ENCODE peak calls at places on chromosomes 1 and 21, in eight cellular contexts. U is cardiac muscle cell, W is AG04450, I is A549, N is left ventricle myocardium inferior, V is adrenal gland, O is sigmoid colon, G is left lung. J is an unnamed sample. For H3K9me3, the result is how much of the 10 kb centered on the place peaks cover.

GRCh38 chr21:17472167-17472566 is 40.7 kb upstream of the CXADR start:
- DNase-seq in I (no peak), G (no peak), U (no peak), V (no peak), W (no peak), O (no peak), N (no peak), J (no peak)

GRCh38 chr1:156346636-156347035 is 8.3 kb downstream of the TSACC start:
- DNase-seq in I (no peak), V (no peak), U (peak), W (peak), O (no peak), N (no peak), G (no peak), J (no peak)

GRCh38 chr1:109837852-109838570 is 72.6 kb upstream of the CSF1 start:
- DNase-seq in I (no peak), N (no peak), V (peak), G (no peak), U (no peak), O (no peak), W (no peak), J (no peak)

GRCh38 chr1:192474080-192474683 is 101.4 kb upstream of the RGS1 start:
- DNase-seq in V (no peak), O (no peak), U (peak), I (peak), N (no peak), G (no peak), W (no peak), J (no peak)

GRCh38 chr1:157325220-157325619 is 187.0 kb upstream of the ETV3 start:
- DNase-seq in G (no peak), N (no peak), W (no peak), I (no peak), O (no peak), V (no peak), U (no peak), J (no peak)

GRCh38 chr1:246020231-246020954 is 486.7 kb downstream of the SMYD3 start:
- DNase-seq in O (no peak), V (no peak), I (no peak), N (no peak), W (no peak), U (peak), G (no peak), J (no peak)

GRCh38 chr1:233269656-233270055 is 25.9 kb downstream of the PCNX2 start:
- DNase-seq in U (peak), G (no peak), I (no peak), V (no peak), O (no peak), W (peak), N (no peak), J (no peak)

GRCh38 chr1:53949023-53949611 is 3.0 kb downstream of the LRRC42 start:
- DNase-seq in W (no peak), I (peak), U (peak), V (no peak), O (no peak), N (no peak), G (no peak), J (no peak)

GRCh38 chr1:161379071-161379470 is 11.4 kb upstream of the CFAP126 start:
- DNase-seq in N (peak), V (peak), O (no peak), U (peak), I (no peak), W (no peak), G (no peak), J (no peak)

GRCh38 chr21:43965911-43966585 is 46.1 kb upstream of the TRAPPC10 start:
- DNase-seq in U (no peak), V (no peak), W (no peak), I (no peak), O (no peak), G (no peak), N (no peak), J (no peak)

GRCh38 chr1:21117159-21117953 is 59.3 kb downstream of the EIF4G3 start:
- DNase-seq in V (no peak), I (no peak), G (no peak), O (no peak), U (peak), W (no peak), N (no peak), J (no peak)

GRCh38 chr1:36805979-36806640 is 228.2 kb downstream of the GRIK3 start:
- DNase-seq in W (no peak), N (no peak), G (no peak), V (no peak), I (no peak), O (no peak), U (no peak), J (no peak)

GRCh38 chr1:154416496-154417337 is 11.6 kb downstream of the IL6R start:
- DNase-seq in V (no peak), N (no peak), I (no peak), U (no peak), W (no peak), G (no peak), O (no peak), J (no peak)

GRCh38 chr1:53066941-53067738 is 5.1 kb downstream of the PODN start:
- DNase-seq in I (no peak), G (no peak), W (no peak), N (peak), O (peak), V (no peak), U (peak), J (no peak)

GRCh38 chr21:46145159-46145839 is 10.1 kb downstream of the FTCD start:
- DNase-seq in U (no peak), W (no peak), V (no peak), O (peak), I (no peak), G (no peak), N (no peak), J (no peak)

GRCh38 chr1:44239337-44239960 is 26.2 kb downstream of the DMAP1 start:
- DNase-seq in W (no peak), V (no peak), G (no peak), N (no peak), U (peak), O (peak), I (no peak), J (no peak)

GRCh38 chr1:220432408-220432807 is 95.5 kb upstream of the MARK1 start:
- DNase-seq in O (no peak), I (no peak), G (no peak), U (no peak), V (no peak), N (no peak), W (no peak), J (no peak)

GRCh38 chr1:229273507-229274232 is 2.8 kb downstream of the RAB4A start:
- DNase-seq in O (no peak), W (no peak), G (no peak), U (peak), N (no peak), I (no peak), V (no peak), J (no peak)

GRCh38 chr1:242847390-242847993 is 323.0 kb upstream of the PLD5 start:
- DNase-seq in O (no peak), I (no peak), U (peak), G (no peak), N (no peak), V (no peak), W (no peak), J (no peak)

GRCh38 chr1:221837886-221838285 is 96.0 kb upstream of the DUSP10 start:
- DNase-seq in V (no peak), U (no peak), O (no peak), W (no peak), I (no peak), G (no peak), N (no peak), J (no peak)

GRCh38 chr21:45001134-45002095 is 61.6 kb downstream of the SLX9 start:
- DNase-seq in O (peak), N (peak), I (peak), V (peak), W (peak), U (peak), G (no peak), J (peak)

GRCh38 chr1:162213281-162213909 is 143.9 kb downstream of the NOS1AP start:
- DNase-seq in I (no peak), O (peak), U (peak), G (peak), V (peak), W (no peak), N (peak), J (no peak)

GRCh38 chr1:117641536-117641935 is 35.7 kb downstream of the TENT5C start:
- DNase-seq in N (no peak), U (no peak), O (no peak), W (no peak), G (no peak), I (no peak), V (no peak), J (no peak)

GRCh38 chr21:27403011-27403410 is 436.1 kb upstream of the ADAMTS5 start:
- DNase-seq in U (no peak), I (no peak), W (no peak), G (no peak), O (no peak), N (no peak), V (no peak), J (no peak)

GRCh38 chr21:27408826-27409225 is 441.9 kb upstream of the ADAMTS5 start:
- DNase-seq in G (no peak), U (peak), N (no peak), I (no peak), O (no peak), V (no peak), W (no peak), J (no peak)

GRCh38 chr21:27407296-27407695 is 440.4 kb upstream of the ADAMTS5 start:
- DNase-seq in U (peak), G (no peak), N (no peak), O (no peak), V (no peak), W (no peak), I (no peak), J (no peak)

GRCh38 chr21:27406297-27407009 is 439.6 kb upstream of the ADAMTS5 start:
- DNase-seq in N (no peak), V (no peak), G (no peak), U (peak), I (no peak), W (no peak), O (no peak), J (no peak)
- H3K9me3 ChIP-seq in N (under half), V (under half), G (under half), U (under half), I (under half), W (under half), O (under half), J (under half)

GRCh38 chr1:32554288-32554687 is 15.1 kb downstream of the ZBTB8A start:
- DNase-seq in U (no peak), N (no peak), I (no peak), G (no peak), V (no peak), W (no peak), O (no peak), J (no peak)

GRCh38 chr1:32557812-32558211 is 18.6 kb downstream of the ZBTB8A start:
- DNase-seq in W (no peak), U (no peak), O (no peak), G (no peak), V (no peak), N (no peak), I (no peak), J (no peak)
- H3K9me3 ChIP-seq in W (under half), U (under half), O (under half), G (under half), V (under half), N (under half), I (under half), J (under half)

GRCh38 chr1:80099713-80100112 is 1093.2 kb upstream of the ADGRL4 start:
- DNase-seq in O (no peak), G (no peak), W (no peak), U (no peak), N (no peak), I (no peak), V (no peak), J (no peak)
- H3K9me3 ChIP-seq in O (under half), G (under half), W (under half), U (under half), N (under half), I (under half), V (under half), J (under half)

GRCh38 chr1:203792491-203792890 is 2.9 kb upstream of the ZBED6 start:
- DNase-seq in N (no peak), I (no peak), W (no peak), G (no peak), O (no peak), U (no peak), V (no peak), J (no peak)
- H3K9me3 ChIP-seq in N (under half), I (under half), W (under half), G (under half), O (under half), U (under half), V (under half), J (under half)

GRCh38 chr1:49389699-49390098 is 613.0 kb upstream of the BEND5 start:
- DNase-seq in V (no peak), I (no peak), N (no peak), U (no peak), W (no peak), O (no peak), G (no peak), J (no peak)
- H3K9me3 ChIP-seq in V (under half), I (under half), N (under half), U (under half), W (under half), O (under half), G (under half), J (under half)

GRCh38 chr21:28442085-28442484 is 550.6 kb downstream of the LTN1 start:
- DNase-seq in V (no peak), W (no peak), O (no peak), U (no peak), G (no peak), I (no peak), N (no peak), J (no peak)
- H3K9me3 ChIP-seq in V (under half), W (under half), O (under half), U (under half), G (under half), I (under half), N (under half), J (under half)

GRCh38 chr1:30042438-30043147 is 680.8 kb downstream of the MATN1 start:
- DNase-seq in I (no peak), V (no peak), U (no peak), N (no peak), G (no peak), O (no peak), W (no peak), J (no peak)
- H3K9me3 ChIP-seq in I (under half), V (under half), U (under half), N (under half), G (under half), O (under half), W (under half), J (under half)

GRCh38 chr1:159889202-159889601 is 10.8 kb downstream of the CFAP45 start:
- DNase-seq in I (no peak), W (no peak), N (no peak), V (no peak), O (no peak), U (no peak), G (no peak), J (no peak)
- H3K9me3 ChIP-seq in I (under half), W (under half), N (under half), V (under half), O (under half), U (under half), G (under half), J (under half)

J was measured in T-helper 17 cell.